ENCODE peak calls at places on chromosome 2, in nine cellular contexts. V is H1, H is body of pancreas, P is breast epithelium, T is uterus, I is HCT116, Y is tibial nerve, E is A549, Z is IMR-90. F is an unnamed sample.

GRCh38 chr2:133247613-133248012 is 320.6 kb downstream of the NCKAP5 start:
- DNase-seq in V (no peak), H (no peak), P (no peak), T (no peak), I (no peak), Y (no peak), E (no peak), Z (peak), F (no peak)

GRCh38 chr2:209431701-209432100 is 7.9 kb downstream of the MAP2 start:
- DNase-seq in V (no peak), H (no peak), P (peak), T (no peak), I (no peak), Y (no peak), E (no peak), Z (peak), F (peak)

GRCh38 chr2:2057125-2057721 is 273.9 kb downstream of the MYT1L start:
- DNase-seq in V (no peak), H (peak), P (no peak), T (peak), I (peak), Y (peak), E (peak), Z (no peak), F (peak)

GRCh38 chr2:196279496-196279895 is 108.1 kb upstream of the STK17B start:
- DNase-seq in V (no peak), H (no peak), P (no peak), T (no peak), I (no peak), Y (no peak), E (no peak), Z (peak), F (no peak)

GRCh38 chr2:80407377-80407776 is 102.8 kb upstream of the LRRTM1 start:
- DNase-seq in V (no peak), H (no peak), P (no peak), T (no peak), I (no peak), Y (no peak), E (no peak), Z (no peak), F (no peak)

GRCh38 chr2:23545811-23546210 is 160.8 kb downstream of the KLHL29 start:
- DNase-seq in V (no peak), H (no peak), P (no peak), T (no peak), I (no peak), Y (no peak), E (no peak), Z (no peak), F (no peak)

GRCh38 chr2:27857417-27858172 is 32.6 kb downstream of the RBKS start:
- DNase-seq in V (no peak), H (no peak), P (no peak), T (no peak), I (no peak), Y (no peak), E (no peak), Z (peak), F (no peak)

GRCh38 chr2:10531874-10532273 is 83.7 kb upstream of the ODC1 start:
- DNase-seq in V (no peak), H (no peak), P (no peak), T (no peak), I (no peak), Y (no peak), E (no peak), Z (no peak), F (peak)

GRCh38 chr2:115161531-115162453 is 719.4 kb downstream of the DPP10 start:
- DNase-seq in V (no peak), H (peak), P (no peak), T (no peak), I (no peak), Y (no peak), E (no peak), Z (no peak), F (no peak)

GRCh38 chr2:45130758-45131157 is 121.5 kb upstream of the SIX2 start:
- DNase-seq in V (no peak), H (no peak), P (no peak), T (no peak), I (no peak), Y (no peak), E (no peak), Z (no peak), F (no peak)

GRCh38 chr2:64945973-64946736 is 43.0 kb upstream of the SLC1A4 start:
- DNase-seq in V (no peak), H (no peak), P (no peak), T (no peak), I (no peak), Y (no peak), E (no peak), Z (peak), F (no peak)

GRCh38 chr2:231487197-231487596 is 22.9 kb upstream of the NCL start:
- DNase-seq in V (no peak), H (no peak), P (no peak), T (no peak), I (no peak), Y (no peak), E (no peak), Z (no peak), F (no peak)

GRCh38 chr2:11855120-11855760 is 108.8 kb downstream of the LPIN1 start:
- DNase-seq in V (no peak), H (no peak), P (no peak), T (no peak), I (no peak), Y (no peak), E (no peak), Z (no peak), F (no peak)

GRCh38 chr2:62591491-62591890 is 85.5 kb upstream of the TMEM17 start:
- DNase-seq in V (no peak), H (no peak), P (no peak), T (no peak), I (no peak), Y (no peak), E (no peak), Z (no peak), F (no peak)

GRCh38 chr2:215436705-215437570 is 1.1 kb upstream of the FN1 start:
- DNase-seq in V (no peak), H (peak), P (no peak), T (no peak), I (no peak), Y (peak), E (no peak), Z (no peak), F (no peak)

GRCh38 chr2:13040043-13040442 is 323.3 kb downstream of the TRIB2 start:
- DNase-seq in V (no peak), H (no peak), P (no peak), T (no peak), I (no peak), Y (no peak), E (no peak), Z (no peak), F (no peak)

GRCh38 chr2:202172439-202173191 is 65.8 kb downstream of the SUMO1 start:
- DNase-seq in V (no peak), H (no peak), P (no peak), T (no peak), I (no peak), Y (no peak), E (no peak), Z (peak), F (no peak)

GRCh38 chr2:153222231-153223165 is 256.1 kb downstream of the RPRM start:
- DNase-seq in V (no peak), H (no peak), P (no peak), T (no peak), I (no peak), Y (no peak), E (no peak), Z (no peak), F (no peak)

GRCh38 chr2:67215214-67215613 is 181.9 kb upstream of the ETAA1 start:
- DNase-seq in V (peak), H (peak), P (no peak), T (peak), I (no peak), Y (no peak), E (peak), Z (peak), F (no peak)

GRCh38 chr2:72984172-72984671 is 66.9 kb downstream of the EMX1 start:
- DNase-seq in V (no peak), H (no peak), P (no peak), T (no peak), I (no peak), Y (no peak), E (no peak), Z (no peak), F (no peak)

GRCh38 chr2:150214626-150215025 is 272.8 kb downstream of the RND3 start:
- DNase-seq in V (no peak), H (no peak), P (no peak), T (no peak), I (no peak), Y (no peak), E (peak), Z (no peak), F (no peak)

GRCh38 chr2:31238126-31238905 is 4.4 kb downstream of the EHD3 start:
- DNase-seq in V (no peak), H (no peak), P (no peak), T (no peak), I (no peak), Y (no peak), E (no peak), Z (no peak), F (peak)

GRCh38 chr2:160205511-160205910 is 5.4 kb upstream of the ITGB6 start:
- DNase-seq in V (no peak), H (no peak), P (peak), T (peak), I (peak), Y (no peak), E (peak), Z (peak), F (peak)

GRCh38 chr2:46963961-46964673 is 48.5 kb upstream of the MCFD2 start:
- DNase-seq in V (no peak), H (no peak), P (no peak), T (no peak), I (no peak), Y (no peak), E (no peak), Z (no peak), F (no peak)

DNA sequence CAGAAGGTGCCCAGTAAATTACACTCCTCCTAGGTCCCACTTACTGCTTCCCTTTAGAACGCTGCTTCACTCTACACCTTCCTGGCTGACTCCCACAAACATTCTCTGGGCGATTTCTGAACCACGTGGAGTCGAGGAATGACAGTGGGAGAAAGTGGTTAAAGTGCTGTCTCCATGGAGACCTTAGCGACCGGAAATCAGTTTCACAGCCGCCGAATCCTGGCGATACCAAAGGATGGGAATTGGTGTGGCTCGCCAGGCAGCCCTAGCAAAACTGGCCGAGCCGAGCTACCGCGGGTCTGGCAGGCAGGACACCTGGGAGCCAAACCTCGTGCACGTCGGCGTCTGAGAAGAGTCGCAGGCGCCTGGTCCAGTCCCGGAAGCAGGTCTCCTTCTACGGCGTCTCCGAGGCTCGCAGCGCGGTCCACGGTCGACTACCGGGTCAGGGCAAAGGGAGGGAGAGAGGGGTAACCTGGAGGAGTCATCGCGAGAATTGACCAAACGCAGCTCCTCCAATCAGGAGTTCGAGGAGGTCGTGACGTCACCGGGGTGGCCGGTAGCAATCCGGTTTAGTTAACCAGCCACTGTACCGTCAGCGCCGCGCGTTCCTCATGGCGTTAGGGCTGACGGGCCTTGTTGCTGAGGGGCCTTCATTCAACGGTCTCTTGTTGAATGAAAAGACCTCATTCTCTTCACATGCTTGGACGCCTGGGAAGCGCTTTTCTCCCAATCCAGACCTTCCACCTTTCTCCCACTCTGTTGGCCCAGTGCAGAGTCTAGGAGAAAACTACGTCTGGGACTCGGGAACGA is at the start of gene THADA:
- DNase-seq in V (peak), H (peak), P (peak), T (peak), I (peak), Y (peak), E (peak), Z (peak), F (peak)
- TF ChIP-seq CTCF in V (no peak), H (peak), P (no peak), T (peak), I (no peak), Y (no peak), E (no peak), Z (no peak), F (no peak)

GRCh38 chr2:37920570-37920969 is 4.5 kb upstream of the RMDN2 start:
- DNase-seq in V (no peak), H (no peak), P (no peak), T (no peak), I (no peak), Y (no peak), E (no peak), Z (peak), F (no peak)

GRCh38 chr2:37923308-37924055 is 1.6 kb upstream of the RMDN2 start:
- DNase-seq in V (no peak), H (no peak), P (no peak), T (no peak), I (no peak), Y (no peak), E (no peak), Z (no peak), F (no peak)

GRCh38 chr2:37928377-37928776 is 3.3 kb downstream of the RMDN2 start:
- DNase-seq in V (no peak), H (no peak), P (no peak), T (no peak), I (no peak), Y (no peak), E (no peak), Z (no peak), F (no peak)

GRCh38 chr2:37926635-37927034 is 1.5 kb downstream of the RMDN2 start:
- DNase-seq in V (no peak), H (no peak), P (no peak), T (no peak), I (no peak), Y (no peak), E (no peak), Z (no peak), F (no peak)

DNA sequence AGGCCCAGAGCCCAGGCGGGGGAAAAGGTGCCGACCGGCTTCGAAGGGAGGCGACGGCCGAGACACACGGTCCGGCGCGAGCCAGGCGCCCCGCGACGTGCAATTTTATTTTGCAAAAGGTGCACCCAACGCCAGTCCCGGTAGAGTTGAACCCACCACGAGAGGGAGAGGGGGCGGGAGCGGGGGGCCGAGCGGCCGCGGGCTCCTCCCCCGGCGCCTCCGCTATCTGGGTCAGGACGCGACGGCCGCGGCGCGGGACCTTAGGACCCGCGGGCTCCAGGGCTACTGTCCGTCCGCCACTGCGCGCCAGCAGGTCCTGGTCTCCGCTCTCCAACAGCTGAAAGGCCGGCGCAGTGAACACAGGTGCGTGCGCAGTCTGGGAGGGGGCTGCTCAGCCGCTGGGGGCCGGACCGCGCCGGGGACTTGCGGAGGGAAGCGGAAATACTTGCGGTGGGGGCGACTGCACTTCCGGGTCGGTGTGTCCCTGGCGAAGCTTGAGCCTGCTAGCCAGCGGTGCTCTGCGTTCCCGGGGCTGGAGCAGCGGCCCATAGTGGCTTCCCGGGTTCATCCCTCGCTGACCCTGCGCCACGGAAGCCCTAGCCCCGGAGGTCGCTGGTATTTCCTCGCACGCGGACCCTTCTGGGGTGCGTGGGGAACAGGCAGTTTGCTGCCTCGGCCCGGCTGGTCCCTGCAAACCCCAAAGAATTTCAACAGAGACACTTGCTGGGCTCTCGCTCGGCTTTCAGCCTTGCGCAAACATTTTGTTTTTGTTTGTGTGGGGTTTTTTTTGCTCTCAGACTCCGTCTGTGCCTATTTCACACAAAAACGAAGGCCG is at the start of gene RMDN2:
- DNase-seq in V (peak), H (peak), P (peak), T (peak), I (peak), Y (peak), E (peak), Z (peak), F (peak)
- TF ChIP-seq POLR2A in V (peak), H (peak), P (peak), T (peak), I (peak), Y (peak), E (peak), Z (no peak), F (no peak)

DNA sequence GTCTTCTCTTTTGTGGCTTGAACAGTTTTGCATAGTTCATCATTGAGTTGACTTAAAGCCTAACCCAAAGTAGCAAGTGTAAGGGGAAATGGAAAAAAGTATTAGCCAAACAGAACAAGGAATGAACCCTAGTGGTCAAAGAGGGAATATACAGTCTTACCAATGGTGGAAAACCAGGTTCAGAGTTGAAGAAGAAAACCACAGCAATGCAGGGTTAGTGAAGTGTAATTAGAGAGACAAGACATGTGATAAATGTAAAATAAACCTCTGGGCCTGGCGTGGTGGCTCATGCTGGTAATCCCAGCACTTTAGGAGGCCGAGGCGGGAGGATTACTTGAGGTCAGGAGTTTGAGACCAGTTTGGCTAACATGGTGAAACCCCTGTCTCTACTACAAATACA is 2.4 kb downstream of the TTN start:
- DNase-seq in V (no peak), H (no peak), P (no peak), T (no peak), I (peak), Y (no peak), E (peak), Z (peak), F (no peak)
- H3K4me3 ChIP-seq in V (no peak), H (no peak), P (no peak), T (no peak), I (no peak), Y (no peak), E (no peak), Z (no peak), F (no peak)

GRCh38 chr2:101401906-101402305 is 14.6 kb upstream of the CREG2 start:
- DNase-seq in V (no peak), H (no peak), P (no peak), T (no peak), I (no peak), Y (no peak), E (no peak), Z (no peak), F (no peak)
- TF ChIP-seq CTCF in V (no peak), H (no peak), P (no peak), T (no peak), I (peak), Y (no peak), E (no peak), Z (no peak), F (no peak)